ENCODE peak calls at places on chromosomes 2 and 18, in six cellular contexts. One of them, this sample, is unnamed. For H3K36me3, the result is how much of the 10 kb centered on the place peaks cover.

GRCh38 chr2:131410173-131410572 is 46.2 kb upstream of the RAB6D start:
- DNase-seq in GM23248: no peak
- DNase-seq in NT2/D1: no peak
- DNase-seq in left lung: no peak
- DNase-seq in kidney epithelial cell: no peak
- DNase-seq in tibial nerve: no peak
- DNase-seq in this sample: no peak

GRCh38 chr18:53886066-53886465 is 338.4 kb downstream of the MBD2 start:
- DNase-seq in GM23248: no peak
- DNase-seq in NT2/D1: no peak
- DNase-seq in left lung: no peak
- DNase-seq in kidney epithelial cell: no peak
- DNase-seq in tibial nerve: no peak
- DNase-seq in this sample: no peak

GRCh38 chr2:159111346-159111922 is 143.0 kb downstream of the TANC1 start:
- DNase-seq in GM23248: peak
- DNase-seq in NT2/D1: no peak
- DNase-seq in left lung: no peak
- DNase-seq in kidney epithelial cell: no peak
- DNase-seq in tibial nerve: no peak
- DNase-seq in this sample: no peak

GRCh38 chr2:241041557-241042158 is 43.2 kb downstream of the SNED1 start:
- DNase-seq in GM23248: no peak
- DNase-seq in NT2/D1: no peak
- DNase-seq in left lung: no peak
- DNase-seq in kidney epithelial cell: no peak
- DNase-seq in tibial nerve: peak
- DNase-seq in this sample: no peak

GRCh38 chr2:42856891-42857632 is 64.7 kb upstream of the HAAO start:
- DNase-seq in GM23248: no peak
- DNase-seq in NT2/D1: no peak
- DNase-seq in left lung: no peak
- DNase-seq in kidney epithelial cell: no peak
- DNase-seq in tibial nerve: no peak
- DNase-seq in this sample: no peak

GRCh38 chr18:51211552-51211951 is 14.1 kb upstream of the MEX3C start:
- DNase-seq in GM23248: peak
- DNase-seq in NT2/D1: no peak
- DNase-seq in left lung: no peak
- DNase-seq in kidney epithelial cell: peak
- DNase-seq in tibial nerve: peak
- DNase-seq in this sample: no peak

GRCh38 chr2:136085810-136086209 is 32.1 kb downstream of the CXCR4 start:
- DNase-seq in GM23248: no peak
- DNase-seq in NT2/D1: no peak
- DNase-seq in left lung: no peak
- DNase-seq in kidney epithelial cell: no peak
- DNase-seq in tibial nerve: no peak
- DNase-seq in this sample: no peak

GRCh38 chr2:232013701-232014353 is 52.3 kb downstream of the DIS3L2 start:
- DNase-seq in GM23248: peak
- DNase-seq in NT2/D1: no peak
- DNase-seq in left lung: no peak
- DNase-seq in kidney epithelial cell: peak
- DNase-seq in tibial nerve: no peak
- DNase-seq in this sample: peak

GRCh38 chr2:224608104-224608503 is 22.9 kb upstream of the CUL3 start:
- DNase-seq in GM23248: no peak
- DNase-seq in NT2/D1: no peak
- DNase-seq in left lung: no peak
- DNase-seq in kidney epithelial cell: no peak
- DNase-seq in tibial nerve: no peak
- DNase-seq in this sample: no peak

GRCh38 chr2:41932241-41933034 is 115.4 kb upstream of the PKDCC start:
- DNase-seq in GM23248: peak
- DNase-seq in NT2/D1: no peak
- DNase-seq in left lung: peak
- DNase-seq in kidney epithelial cell: no peak
- DNase-seq in tibial nerve: peak
- DNase-seq in this sample: no peak

GRCh38 chr2:3692375-3692774 is 11.0 kb upstream of the DCDC2C start:
- DNase-seq in GM23248: peak
- DNase-seq in NT2/D1: peak
- DNase-seq in left lung: no peak
- DNase-seq in kidney epithelial cell: no peak
- DNase-seq in tibial nerve: no peak
- DNase-seq in this sample: no peak

GRCh38 chr2:45993476-45993991 is 303.7 kb upstream of the EPAS1 start:
- DNase-seq in GM23248: peak
- DNase-seq in NT2/D1: peak
- DNase-seq in left lung: no peak
- DNase-seq in kidney epithelial cell: no peak
- DNase-seq in tibial nerve: peak
- DNase-seq in this sample: no peak

GRCh38 chr18:79332601-79333000 is 63.1 kb upstream of the NFATC1 start:
- DNase-seq in GM23248: no peak
- DNase-seq in NT2/D1: no peak
- DNase-seq in left lung: no peak
- DNase-seq in kidney epithelial cell: no peak
- DNase-seq in tibial nerve: no peak
- DNase-seq in this sample: no peak

DNA sequence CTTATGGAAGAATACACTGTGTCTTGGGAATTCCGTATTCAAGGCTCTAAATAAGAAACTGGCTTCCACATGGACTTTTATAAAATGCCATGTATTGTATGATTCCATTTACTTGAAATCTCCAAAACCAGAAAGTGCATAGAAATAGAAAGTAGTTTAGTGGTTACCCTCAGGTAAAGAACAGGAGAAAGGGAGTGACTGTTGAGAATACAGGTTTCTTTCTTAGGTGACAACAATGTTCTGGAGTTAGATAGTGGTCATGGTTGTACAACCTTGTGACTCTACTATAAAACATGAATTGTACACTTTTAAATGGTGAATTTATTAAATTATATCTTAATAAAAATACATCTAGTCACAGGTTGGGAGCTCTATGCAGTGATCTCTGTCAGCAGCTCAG is 481.8 kb downstream of the SPAG16 start:
- DNase-seq in GM23248: no peak
- DNase-seq in NT2/D1: no peak
- DNase-seq in left lung: no peak
- DNase-seq in kidney epithelial cell: no peak
- DNase-seq in tibial nerve: no peak
- DNase-seq in this sample: no peak
- H3K4me3 ChIP-seq in GM23248: peak
- H3K4me3 ChIP-seq in NT2/D1: no peak
- H3K4me3 ChIP-seq in left lung: no peak
- H3K4me3 ChIP-seq in kidney epithelial cell: no peak
- H3K4me3 ChIP-seq in tibial nerve: no peak
- H3K4me3 ChIP-seq in this sample: no peak

GRCh38 chr2:144405313-144405710 is 114.6 kb downstream of the ZEB2 start:
- DNase-seq in GM23248: no peak
- DNase-seq in NT2/D1: no peak
- DNase-seq in left lung: no peak
- DNase-seq in kidney epithelial cell: no peak
- DNase-seq in tibial nerve: no peak
- DNase-seq in this sample: no peak

GRCh38 chr2:144403940-144404339 is 116.0 kb downstream of the ZEB2 start:
- DNase-seq in GM23248: no peak
- DNase-seq in NT2/D1: no peak
- DNase-seq in left lung: peak
- DNase-seq in kidney epithelial cell: no peak
- DNase-seq in tibial nerve: no peak
- DNase-seq in this sample: no peak

GRCh38 chr2:144404621-144405312 is 115.2 kb downstream of the ZEB2 start:
- DNase-seq in GM23248: no peak
- DNase-seq in NT2/D1: no peak
- DNase-seq in left lung: no peak
- DNase-seq in kidney epithelial cell: no peak
- DNase-seq in tibial nerve: no peak
- DNase-seq in this sample: no peak

GRCh38 chr2:144402282-144402681 is 117.6 kb downstream of the ZEB2 start:
- DNase-seq in GM23248: no peak
- DNase-seq in NT2/D1: no peak
- DNase-seq in left lung: peak
- DNase-seq in kidney epithelial cell: no peak
- DNase-seq in tibial nerve: no peak
- DNase-seq in this sample: no peak

GRCh38 chr2:144401036-144401435 is 118.9 kb downstream of the ZEB2 start:
- DNase-seq in GM23248: no peak
- DNase-seq in NT2/D1: no peak
- DNase-seq in left lung: no peak
- DNase-seq in kidney epithelial cell: no peak
- DNase-seq in tibial nerve: no peak
- DNase-seq in this sample: no peak
- H3K36me3 ChIP-seq in GM23248: half or more
- H3K36me3 ChIP-seq in NT2/D1: half or more
- H3K36me3 ChIP-seq in left lung: under half
- H3K36me3 ChIP-seq in kidney epithelial cell: under half
- H3K36me3 ChIP-seq in tibial nerve: under half
- H3K36me3 ChIP-seq in this sample: under half

GRCh38 chr18:46581648-46582047 is 75.4 kb downstream of the LOXHD1 start:
- DNase-seq in GM23248: no peak
- DNase-seq in NT2/D1: no peak
- DNase-seq in left lung: no peak
- DNase-seq in kidney epithelial cell: no peak
- DNase-seq in tibial nerve: no peak
- DNase-seq in this sample: no peak
- H3K4me3 ChIP-seq in GM23248: no peak
- H3K4me3 ChIP-seq in NT2/D1: no peak
- H3K4me3 ChIP-seq in left lung: no peak
- H3K4me3 ChIP-seq in kidney epithelial cell: no peak
- H3K4me3 ChIP-seq in tibial nerve: no peak
- H3K4me3 ChIP-seq in this sample: no peak

GRCh38 chr2:233295891-233296290 is 11.7 kb upstream of the SAG start:
- DNase-seq in GM23248: no peak
- DNase-seq in NT2/D1: no peak
- DNase-seq in left lung: no peak
- DNase-seq in kidney epithelial cell: no peak
- DNase-seq in tibial nerve: no peak
- DNase-seq in this sample: no peak
- H3K36me3 ChIP-seq in GM23248: under half
- H3K36me3 ChIP-seq in NT2/D1: half or more
- H3K36me3 ChIP-seq in left lung: under half
- H3K36me3 ChIP-seq in kidney epithelial cell: under half
- H3K36me3 ChIP-seq in tibial nerve: under half
- H3K36me3 ChIP-seq in this sample: under half

GRCh38 chr2:22800422-22800821 is 584.6 kb upstream of the KLHL29 start:
- DNase-seq in GM23248: no peak
- DNase-seq in NT2/D1: no peak
- DNase-seq in left lung: no peak
- DNase-seq in kidney epithelial cell: no peak
- DNase-seq in tibial nerve: no peak
- DNase-seq in this sample: no peak

GRCh38 chr2:22801071-22801470 is 583.9 kb upstream of the KLHL29 start:
- DNase-seq in GM23248: no peak
- DNase-seq in NT2/D1: no peak
- DNase-seq in left lung: no peak
- DNase-seq in kidney epithelial cell: no peak
- DNase-seq in tibial nerve: no peak
- DNase-seq in this sample: no peak

GRCh38 chr2:22798389-22798788 is 586.6 kb upstream of the KLHL29 start:
- DNase-seq in GM23248: no peak
- DNase-seq in NT2/D1: no peak
- DNase-seq in left lung: no peak
- DNase-seq in kidney epithelial cell: no peak
- DNase-seq in tibial nerve: no peak
- DNase-seq in this sample: no peak

DNA sequence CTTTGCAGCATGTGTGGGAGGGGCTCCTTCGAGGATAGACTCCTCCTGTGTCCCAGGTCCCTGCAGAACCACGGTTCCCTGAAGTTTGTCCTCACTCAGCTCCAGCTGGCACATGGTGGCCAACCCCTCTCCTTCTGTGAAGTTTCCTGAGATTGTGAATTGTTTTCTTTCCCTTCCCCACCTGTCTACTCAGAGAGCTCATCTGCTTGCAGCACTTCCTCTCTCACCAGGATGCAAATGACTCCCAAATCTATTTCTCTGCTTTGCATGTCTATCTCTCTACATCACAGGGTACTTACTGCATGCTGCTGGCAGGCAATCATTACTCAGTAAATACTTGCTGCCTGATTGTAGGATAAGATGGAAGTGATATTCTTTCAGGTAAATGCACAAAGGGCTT is 589.5 kb upstream of the KLHL29 start:
- DNase-seq in GM23248: no peak
- DNase-seq in NT2/D1: no peak
- DNase-seq in left lung: no peak
- DNase-seq in kidney epithelial cell: no peak
- DNase-seq in tibial nerve: no peak
- DNase-seq in this sample: no peak
- H3K4me3 ChIP-seq in GM23248: no peak
- H3K4me3 ChIP-seq in NT2/D1: no peak
- H3K4me3 ChIP-seq in left lung: no peak
- H3K4me3 ChIP-seq in kidney epithelial cell: no peak
- H3K4me3 ChIP-seq in tibial nerve: no peak
- H3K4me3 ChIP-seq in this sample: no peak

DNA sequence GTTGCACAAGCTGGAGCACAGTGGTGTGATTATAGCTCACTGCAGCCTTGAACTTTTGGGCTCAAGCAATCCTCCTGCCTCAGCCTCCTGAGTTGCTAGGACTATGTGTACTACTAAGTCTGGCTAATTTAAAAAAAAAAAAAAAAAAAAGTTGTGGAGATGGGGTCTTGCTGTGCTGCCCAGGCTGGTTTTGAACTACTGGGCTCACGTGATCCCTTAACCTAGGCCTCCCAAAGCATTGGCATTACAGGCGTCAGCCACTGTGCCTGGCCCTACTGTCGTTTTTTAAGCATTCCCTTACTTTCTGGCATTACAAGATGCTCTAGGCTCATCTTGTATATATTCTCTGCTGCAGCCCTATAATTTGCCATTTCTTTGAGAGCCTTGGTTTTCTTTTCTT is 88.3 kb downstream of the RAPH1 start:
- DNase-seq in GM23248: no peak
- DNase-seq in NT2/D1: no peak
- DNase-seq in left lung: no peak
- DNase-seq in kidney epithelial cell: no peak
- DNase-seq in tibial nerve: no peak
- DNase-seq in this sample: no peak
- H3K36me3 ChIP-seq in GM23248: half or more
- H3K36me3 ChIP-seq in NT2/D1: half or more
- H3K36me3 ChIP-seq in left lung: under half
- H3K36me3 ChIP-seq in kidney epithelial cell: under half
- H3K36me3 ChIP-seq in tibial nerve: under half
- H3K36me3 ChIP-seq in this sample: under half